ENCODE peak calls at places on chromosome 12, in five cellular contexts. A is mammary epithelial cell, F is A673, J is neural progenitor cell, Q is keratinocyte. V is an unnamed sample.

GRCh38 chr12:82517027-82517426 is 158.7 kb downstream of the METTL25 start:
- DNase-seq in A (peak; percentile 14), F (peak; percentile 52), J (peak; percentile 52), Q (no peak), V (no peak)

GRCh38 chr12:16531623-16532022 is 74.3 kb downstream of the LMO3 start:
- DNase-seq in A (peak; percentile 77), F (peak; percentile 7), J (peak; percentile 52), Q (no peak), V (no peak)

GRCh38 chr12:80353254-80353653 is 90.8 kb upstream of the PTPRQ start:
- DNase-seq in A (peak; percentile 39), F (no peak), J (no peak), Q (peak; percentile 2), V (no peak)

GRCh38 chr12:15044461-15044860 is 71.6 kb downstream of the PDE6H start:
- DNase-seq in A (no peak), F (no peak), J (no peak), Q (no peak), V (peak; percentile 20)

GRCh38 chr12:30795410-30795659 is 40.6 kb upstream of the CAPRIN2 start:
- DNase-seq in A (no peak), F (no peak), J (no peak), Q (no peak), V (no peak)

GRCh38 chr12:16763901-16764300 is 157.9 kb upstream of the LMO3 start:
- DNase-seq in A (no peak), F (no peak), J (no peak), Q (no peak), V (no peak)

GRCh38 chr12:94707892-94708291 is 57.5 kb upstream of the TMCC3 start:
- DNase-seq in A (no peak), F (no peak), J (no peak), Q (no peak), V (no peak)

GRCh38 chr12:108689314-108690190 is 41.8 kb downstream of the CORO1C start:
- DNase-seq in A (no peak), F (peak; percentile 85), J (no peak), Q (no peak), V (no peak)

GRCh38 chr12:44717612-44718011 is 158.5 kb downstream of the NELL2 start:
- DNase-seq in A (no peak), F (peak; percentile 15), J (peak; percentile 1), Q (no peak), V (no peak)

GRCh38 chr12:110860833-110861291 is 14.1 kb downstream of the CCDC63 start:
- DNase-seq in A (no peak), F (peak; percentile 98), J (peak; percentile 93), Q (no peak), V (peak; percentile 68)

GRCh38 chr12:107340920-107341319 is 247.6 kb upstream of the CRY1 start:
- DNase-seq in A (no peak), F (no peak), J (no peak), Q (no peak), V (no peak)

GRCh38 chr12:52521581-52522266 is 1.5 kb upstream of the KRT5 start:
- DNase-seq in A (peak; percentile 93), F (no peak), J (no peak), Q (peak; percentile 94), V (no peak)

GRCh38 chr12:121288158-121288848 is 8.2 kb downstream of the CAMKK2 start:
- DNase-seq in A (no peak), F (no peak), J (no peak), Q (no peak), V (no peak)

GRCh38 chr12:12990700-12991468 is 9.2 kb downstream of the HEBP1 start:
- DNase-seq in A (no peak), F (no peak), J (no peak), Q (no peak), V (no peak)

GRCh38 chr12:106527356-106527755 is 55.4 kb upstream of the RFX4 start:
- DNase-seq in A (no peak), F (no peak), J (no peak), Q (no peak), V (no peak)

GRCh38 chr12:75814856-75815754 is 216.5 kb downstream of the PHLDA1 start:
- DNase-seq in A (peak; percentile 66), F (peak; percentile 73), J (no peak), Q (peak; percentile 67), V (no peak)

GRCh38 chr12:19127270-19127669 is 2.3 kb upstream of the PLEKHA5 start:
- DNase-seq in A (no peak), F (no peak), J (no peak), Q (no peak), V (no peak)

GRCh38 chr12:102462803-102463499 is 17.4 kb downstream of the IGF1 start:
- DNase-seq in A (no peak), F (no peak), J (no peak), Q (no peak), V (no peak)

GRCh38 chr12:108363165-108363564 is 24.1 kb upstream of the CMKLR1 start:
- DNase-seq in A (no peak), F (no peak), J (no peak), Q (no peak), V (no peak)

GRCh38 chr12:81644503-81644902 is 114.6 kb downstream of the PPFIA2 start:
- DNase-seq in A (peak; percentile 23), F (peak; percentile 65), J (peak; percentile 47), Q (no peak), V (peak; percentile 42)

GRCh38 chr12:94777936-94778335 is 127.6 kb upstream of the TMCC3 start:
- DNase-seq in A (no peak), F (no peak), J (no peak), Q (no peak), V (no peak)

GRCh38 chr12:25052191-25053020 is 103.5 kb upstream of the BCAT1 start:
- DNase-seq in A (no peak), F (no peak), J (no peak), Q (no peak), V (no peak)

GRCh38 chr12:17416748-17417147 is 673.2 kb downstream of the RERGL start:
- DNase-seq in A (no peak), F (no peak), J (no peak), Q (no peak), V (no peak)

GRCh38 chr12:51678086-51678724 is 87.2 kb downstream of the SCN8A start:
- DNase-seq in A (peak; percentile 31), F (peak; percentile 76), J (peak; percentile 44), Q (no peak), V (no peak)

GRCh38 chr12:8638951-8639350 is 23.7 kb downstream of the MFAP5 start:
- DNase-seq in A (no peak), F (no peak), J (no peak), Q (no peak), V (no peak)

GRCh38 chr12:53996188-53996885 is 3.6 kb upstream of the HOXC9 start:
- DNase-seq in A (no peak), F (peak; percentile 51), J (no peak), Q (no peak), V (no peak)

GRCh38 chr12:53998174-53998899 is 1.6 kb upstream of the HOXC9 start:
- DNase-seq in A (no peak), F (no peak), J (no peak), Q (no peak), V (no peak)

GRCh38 chr12:53998900-53999236 is 1.1 kb upstream of the HOXC9 start:
- DNase-seq in A (no peak), F (no peak), J (no peak), Q (no peak), V (no peak)

GRCh38 chr12:53996886-53997217 is 3.1 kb upstream of the HOXC9 start:
- DNase-seq in A (no peak), F (no peak), J (no peak), Q (no peak), V (no peak)

DNA sequence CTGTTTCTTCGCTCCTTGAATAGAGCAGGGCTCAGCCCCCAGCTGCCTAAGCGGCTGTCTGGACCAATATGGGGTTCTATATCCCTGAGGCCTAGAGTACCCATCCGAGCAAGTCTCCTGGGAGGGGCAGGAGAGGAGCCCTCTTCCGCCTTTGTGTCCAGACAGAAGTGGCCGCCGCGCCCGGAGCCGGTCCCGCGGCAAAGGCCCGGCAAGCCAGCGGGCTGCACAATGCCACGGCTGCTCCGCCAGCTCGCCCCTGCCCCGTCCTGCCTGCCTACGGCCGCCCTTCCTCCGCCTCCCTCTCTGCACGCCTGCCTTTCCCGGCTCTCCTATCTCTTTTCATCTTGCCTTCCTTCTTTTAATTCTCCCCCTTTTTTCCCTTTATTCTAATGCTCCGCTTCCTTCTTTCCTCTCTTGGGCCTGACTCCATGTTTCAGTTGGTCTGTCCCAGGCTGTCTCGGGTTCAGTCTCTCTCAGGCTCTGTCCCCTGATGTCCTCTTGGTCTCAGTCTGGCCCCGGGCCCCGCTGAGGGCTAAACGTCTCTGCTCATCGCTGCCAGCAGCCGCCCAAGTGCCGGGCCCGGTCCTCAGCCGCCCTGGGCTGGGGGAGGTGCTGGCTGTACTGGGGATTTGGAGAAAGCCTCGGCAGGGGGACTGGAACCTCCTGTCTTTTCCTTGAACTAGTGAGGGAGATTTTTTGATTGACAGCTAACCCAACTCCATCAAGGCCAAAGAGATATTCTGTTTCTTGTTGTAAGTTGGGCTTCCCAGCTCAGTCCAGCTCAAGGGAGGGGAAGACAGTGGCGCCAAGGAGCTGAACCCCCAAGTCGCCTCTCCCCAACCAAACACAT is 2.4 kb upstream of the HOXC9 start:
- DNase-seq in A (no peak), F (peak; percentile 56), J (no peak), Q (no peak), V (no peak)
- TF ChIP-seq EZH2 in A (no peak), F (no peak), J (peak; percentile 90), Q (no peak), V (no peak)

GRCh38 chr12:62629971-62630739 is 163.5 kb downstream of the MON2 start:
- DNase-seq in A (no peak), F (no peak), J (no peak), Q (no peak), V (no peak)

GRCh38 chr12:62629413-62629812 is 162.8 kb downstream of the MON2 start:
- DNase-seq in A (no peak), F (no peak), J (peak; percentile 50), Q (no peak), V (no peak)

GRCh38 chr12:62631531-62632520 is 165.2 kb downstream of the MON2 start:
- DNase-seq in A (peak; percentile 44), F (peak; percentile 45), J (peak; percentile 75), Q (no peak), V (no peak)

GRCh38 chr12:62635630-62636029 is 169.0 kb downstream of the MON2 start:
- DNase-seq in A (no peak), F (no peak), J (no peak), Q (no peak), V (no peak)

GRCh38 chr12:62632521-62632920 is 165.9 kb downstream of the MON2 start:
- DNase-seq in A (no peak), F (peak; percentile 41), J (peak; percentile 55), Q (no peak), V (no peak)
- TF ChIP-seq EZH2 in A (no peak), F (no peak), J (no peak), Q (no peak), V (no peak)

GRCh38 chr12:70365398-70365647 is 767 bp upstream of the KCNMB4 start:
- DNase-seq in A (no peak), F (no peak), J (no peak), Q (no peak), V (no peak)

GRCh38 chr12:70365648-70366518 is at the start of gene KCNMB4:
- DNase-seq in A (peak; percentile 43), F (peak; percentile 81), J (peak; percentile 95), Q (no peak), V (no peak)

GRCh38 chr12:70367268-70368141 is 1.4 kb downstream of the KCNMB4 start:
- DNase-seq in A (peak; percentile 19), F (no peak), J (peak; percentile 13), Q (no peak), V (no peak)

GRCh38 chr12:70364695-70365397 is 1.2 kb upstream of the KCNMB4 start:
- DNase-seq in A (peak; percentile 1), F (no peak), J (peak; percentile 21), Q (no peak), V (no peak)

GRCh38 chr12:70366581-70367267 is 634 bp downstream of the KCNMB4 start:
- DNase-seq in A (peak; percentile 61), F (peak; percentile 65), J (peak; percentile 76), Q (no peak), V (no peak)
- TF ChIP-seq EZH2 in A (no peak), F (no peak), J (no peak), Q (peak; percentile 63), V (no peak)

GRCh38 chr12:53938276-53939140 is at the start of gene HOXC13:
- DNase-seq in A (peak; percentile 100), F (peak; percentile 100), J (peak; percentile 83), Q (peak; percentile 94), V (peak; percentile 98)
- TF ChIP-seq EZH2 in A (no peak), F (no peak), J (peak; percentile 91), Q (no peak), V (no peak)